ENCODE peak calls at places on chromosomes 7 and 10, in eight cellular contexts. One of them, this sample, is unnamed.

GRCh38 chr7:79137942-79138341 is 315.5 kb downstream of the MAGI2 start:
- DNase-seq in MM.1S: no peak
- DNase-seq in A549: no peak
- DNase-seq in Karpas-422: no peak
- DNase-seq in mesenchymal stem cell: peak
- DNase-seq in neural progenitor cell: no peak
- DNase-seq in HepG2: no peak
- DNase-seq in GM23248: peak
- DNase-seq in this sample: peak

GRCh38 chr10:48604408-48605263 is at the start of gene ARHGAP22:
- DNase-seq in MM.1S: peak
- DNase-seq in A549: peak
- DNase-seq in Karpas-422: peak
- DNase-seq in mesenchymal stem cell: peak
- DNase-seq in neural progenitor cell: peak
- DNase-seq in HepG2: no peak
- DNase-seq in GM23248: peak
- DNase-seq in this sample: peak

GRCh38 chr10:129939416-129940275 is 24.4 kb downstream of the EBF3 start:
- DNase-seq in MM.1S: no peak
- DNase-seq in A549: no peak
- DNase-seq in Karpas-422: no peak
- DNase-seq in mesenchymal stem cell: no peak
- DNase-seq in neural progenitor cell: no peak
- DNase-seq in HepG2: no peak
- DNase-seq in GM23248: no peak
- DNase-seq in this sample: no peak

GRCh38 chr7:47314728-47315601 is 266.9 kb downstream of the TNS3 start:
- DNase-seq in MM.1S: no peak
- DNase-seq in A549: no peak
- DNase-seq in Karpas-422: no peak
- DNase-seq in mesenchymal stem cell: peak
- DNase-seq in neural progenitor cell: no peak
- DNase-seq in HepG2: no peak
- DNase-seq in GM23248: peak
- DNase-seq in this sample: peak

GRCh38 chr7:4159761-4160554 is 522.1 kb upstream of the FOXK1 start:
- DNase-seq in MM.1S: no peak
- DNase-seq in A549: no peak
- DNase-seq in Karpas-422: no peak
- DNase-seq in mesenchymal stem cell: no peak
- DNase-seq in neural progenitor cell: no peak
- DNase-seq in HepG2: no peak
- DNase-seq in GM23248: no peak
- DNase-seq in this sample: no peak

GRCh38 chr10:32909461-32909860 is 48.6 kb downstream of the ITGB1 start:
- DNase-seq in MM.1S: no peak
- DNase-seq in A549: no peak
- DNase-seq in Karpas-422: no peak
- DNase-seq in mesenchymal stem cell: no peak
- DNase-seq in neural progenitor cell: no peak
- DNase-seq in HepG2: no peak
- DNase-seq in GM23248: no peak
- DNase-seq in this sample: peak

GRCh38 chr7:5406957-5407930 is 16.4 kb downstream of the TNRC18 start:
- DNase-seq in MM.1S: no peak
- DNase-seq in A549: no peak
- DNase-seq in Karpas-422: no peak
- DNase-seq in mesenchymal stem cell: no peak
- DNase-seq in neural progenitor cell: peak
- DNase-seq in HepG2: no peak
- DNase-seq in GM23248: no peak
- DNase-seq in this sample: peak

GRCh38 chr10:23702977-23703414 is 264.1 kb downstream of the OTUD1 start:
- DNase-seq in MM.1S: peak
- DNase-seq in A549: peak
- DNase-seq in Karpas-422: peak
- DNase-seq in mesenchymal stem cell: peak
- DNase-seq in neural progenitor cell: peak
- DNase-seq in HepG2: peak
- DNase-seq in GM23248: peak
- DNase-seq in this sample: peak

GRCh38 chr7:108246227-108246837 is 116.2 kb upstream of the LAMB4 start:
- DNase-seq in MM.1S: peak
- DNase-seq in A549: peak
- DNase-seq in Karpas-422: no peak
- DNase-seq in mesenchymal stem cell: peak
- DNase-seq in neural progenitor cell: peak
- DNase-seq in HepG2: peak
- DNase-seq in GM23248: peak
- DNase-seq in this sample: peak

GRCh38 chr7:143416565-143417149 is 8.0 kb upstream of the EPHA1 start:
- DNase-seq in MM.1S: peak
- DNase-seq in A549: peak
- DNase-seq in Karpas-422: peak
- DNase-seq in mesenchymal stem cell: peak
- DNase-seq in neural progenitor cell: peak
- DNase-seq in HepG2: peak
- DNase-seq in GM23248: peak
- DNase-seq in this sample: peak

GRCh38 chr7:148380581-148381419 is 209.8 kb upstream of the C7orf33 start:
- DNase-seq in MM.1S: no peak
- DNase-seq in A549: no peak
- DNase-seq in Karpas-422: no peak
- DNase-seq in mesenchymal stem cell: no peak
- DNase-seq in neural progenitor cell: no peak
- DNase-seq in HepG2: peak
- DNase-seq in GM23248: no peak
- DNase-seq in this sample: no peak

GRCh38 chr10:126065751-126066150 is 169.4 kb downstream of the FANK1 start:
- DNase-seq in MM.1S: no peak
- DNase-seq in A549: no peak
- DNase-seq in Karpas-422: no peak
- DNase-seq in mesenchymal stem cell: no peak
- DNase-seq in neural progenitor cell: no peak
- DNase-seq in HepG2: no peak
- DNase-seq in GM23248: no peak
- DNase-seq in this sample: peak

GRCh38 chr7:152624218-152624617 is 51.7 kb downstream of the XRCC2 start:
- DNase-seq in MM.1S: no peak
- DNase-seq in A549: no peak
- DNase-seq in Karpas-422: no peak
- DNase-seq in mesenchymal stem cell: no peak
- DNase-seq in neural progenitor cell: no peak
- DNase-seq in HepG2: no peak
- DNase-seq in GM23248: no peak
- DNase-seq in this sample: no peak

GRCh38 chr7:43850348-43851116 is 18.8 kb downstream of the MRPS24 start:
- DNase-seq in MM.1S: peak
- DNase-seq in A549: no peak
- DNase-seq in Karpas-422: no peak
- DNase-seq in mesenchymal stem cell: no peak
- DNase-seq in neural progenitor cell: no peak
- DNase-seq in HepG2: no peak
- DNase-seq in GM23248: no peak
- DNase-seq in this sample: no peak

GRCh38 chr10:61891911-61892310 is 9.6 kb upstream of the ARID5B start:
- DNase-seq in MM.1S: no peak
- DNase-seq in A549: no peak
- DNase-seq in Karpas-422: no peak
- DNase-seq in mesenchymal stem cell: no peak
- DNase-seq in neural progenitor cell: no peak
- DNase-seq in HepG2: no peak
- DNase-seq in GM23248: no peak
- DNase-seq in this sample: no peak

GRCh38 chr10:119326167-119326566 is 118.8 kb downstream of the GRK5 start:
- DNase-seq in MM.1S: no peak
- DNase-seq in A549: no peak
- DNase-seq in Karpas-422: no peak
- DNase-seq in mesenchymal stem cell: no peak
- DNase-seq in neural progenitor cell: peak
- DNase-seq in HepG2: no peak
- DNase-seq in GM23248: no peak
- DNase-seq in this sample: no peak

GRCh38 chr10:119325131-119325530 is 117.8 kb downstream of the GRK5 start:
- DNase-seq in MM.1S: no peak
- DNase-seq in A549: no peak
- DNase-seq in Karpas-422: no peak
- DNase-seq in mesenchymal stem cell: no peak
- DNase-seq in neural progenitor cell: no peak
- DNase-seq in HepG2: no peak
- DNase-seq in GM23248: no peak
- DNase-seq in this sample: no peak

GRCh38 chr10:119328222-119328621 is 120.9 kb downstream of the GRK5 start:
- DNase-seq in MM.1S: no peak
- DNase-seq in A549: no peak
- DNase-seq in Karpas-422: no peak
- DNase-seq in mesenchymal stem cell: no peak
- DNase-seq in neural progenitor cell: no peak
- DNase-seq in HepG2: no peak
- DNase-seq in GM23248: no peak
- DNase-seq in this sample: no peak

GRCh38 chr10:119330342-119330741 is 123.0 kb downstream of the GRK5 start:
- DNase-seq in MM.1S: no peak
- DNase-seq in A549: no peak
- DNase-seq in Karpas-422: no peak
- DNase-seq in mesenchymal stem cell: no peak
- DNase-seq in neural progenitor cell: no peak
- DNase-seq in HepG2: no peak
- DNase-seq in GM23248: no peak
- DNase-seq in this sample: no peak

DNA sequence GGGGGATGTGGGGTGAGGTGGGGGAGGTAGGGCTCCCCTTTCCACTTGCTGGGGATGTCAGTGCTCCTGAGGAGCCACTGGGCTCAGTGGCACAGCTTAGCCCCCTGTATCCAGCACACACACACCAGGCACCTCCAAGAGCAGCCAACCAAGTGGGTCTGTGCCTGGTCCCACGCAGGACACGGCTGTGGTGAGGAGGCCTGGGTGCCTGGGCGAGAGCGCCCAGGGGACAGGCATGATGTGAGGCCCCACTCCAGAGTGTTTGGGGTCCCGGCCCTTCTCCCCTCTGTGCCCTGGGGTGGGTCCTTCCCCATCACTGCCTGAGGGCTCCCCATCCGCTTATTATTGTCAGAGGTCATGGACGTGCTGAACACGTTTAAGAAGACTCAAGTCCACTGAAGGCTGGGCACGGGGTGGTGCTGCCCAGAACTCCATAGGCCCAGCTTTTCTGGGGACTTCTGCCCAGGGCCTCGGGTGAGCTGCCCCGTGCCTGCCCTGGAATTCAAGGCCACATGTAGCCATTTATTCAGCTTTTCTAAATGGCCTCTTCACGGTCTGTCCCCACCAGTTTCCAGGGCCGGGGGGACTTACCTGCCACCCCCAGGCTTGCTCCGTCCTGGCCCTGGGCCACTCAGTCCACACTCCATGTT is 119.8 kb downstream of the GRK5 start:
- DNase-seq in MM.1S: no peak
- DNase-seq in A549: no peak
- DNase-seq in Karpas-422: no peak
- DNase-seq in mesenchymal stem cell: no peak
- DNase-seq in neural progenitor cell: no peak
- DNase-seq in HepG2: no peak
- DNase-seq in GM23248: no peak
- DNase-seq in this sample: no peak
- H3K4me2 ChIP-seq in MM.1S: no peak
- H3K4me2 ChIP-seq in A549: no peak
- H3K4me2 ChIP-seq in Karpas-422: no peak
- H3K4me2 ChIP-seq in mesenchymal stem cell: no peak
- H3K4me2 ChIP-seq in neural progenitor cell: no peak
- H3K4me2 ChIP-seq in HepG2: no peak
- H3K4me2 ChIP-seq in GM23248: no peak
- H3K4me2 ChIP-seq in this sample: no peak

GRCh38 chr10:987906-988666 is at the start of gene GTPBP4:
- DNase-seq in MM.1S: peak
- DNase-seq in A549: peak
- DNase-seq in Karpas-422: peak
- DNase-seq in mesenchymal stem cell: peak
- DNase-seq in neural progenitor cell: peak
- DNase-seq in HepG2: peak
- DNase-seq in GM23248: peak
- DNase-seq in this sample: peak
- H3K4me2 ChIP-seq in MM.1S: peak
- H3K4me2 ChIP-seq in A549: peak
- H3K4me2 ChIP-seq in Karpas-422: peak
- H3K4me2 ChIP-seq in mesenchymal stem cell: peak
- H3K4me2 ChIP-seq in neural progenitor cell: peak
- H3K4me2 ChIP-seq in HepG2: peak
- H3K4me2 ChIP-seq in GM23248: peak
- H3K4me2 ChIP-seq in this sample: peak

GRCh38 chr7:88347098-88347497 is 40.4 kb upstream of the STEAP4 start:
- DNase-seq in MM.1S: no peak
- DNase-seq in A549: no peak
- DNase-seq in Karpas-422: no peak
- DNase-seq in mesenchymal stem cell: no peak
- DNase-seq in neural progenitor cell: no peak
- DNase-seq in HepG2: no peak
- DNase-seq in GM23248: no peak
- DNase-seq in this sample: no peak
- H3K4me2 ChIP-seq in MM.1S: no peak
- H3K4me2 ChIP-seq in A549: no peak
- H3K4me2 ChIP-seq in Karpas-422: no peak
- H3K4me2 ChIP-seq in mesenchymal stem cell: no peak
- H3K4me2 ChIP-seq in neural progenitor cell: no peak
- H3K4me2 ChIP-seq in HepG2: no peak
- H3K4me2 ChIP-seq in GM23248: no peak
- H3K4me2 ChIP-seq in this sample: no peak

DNA sequence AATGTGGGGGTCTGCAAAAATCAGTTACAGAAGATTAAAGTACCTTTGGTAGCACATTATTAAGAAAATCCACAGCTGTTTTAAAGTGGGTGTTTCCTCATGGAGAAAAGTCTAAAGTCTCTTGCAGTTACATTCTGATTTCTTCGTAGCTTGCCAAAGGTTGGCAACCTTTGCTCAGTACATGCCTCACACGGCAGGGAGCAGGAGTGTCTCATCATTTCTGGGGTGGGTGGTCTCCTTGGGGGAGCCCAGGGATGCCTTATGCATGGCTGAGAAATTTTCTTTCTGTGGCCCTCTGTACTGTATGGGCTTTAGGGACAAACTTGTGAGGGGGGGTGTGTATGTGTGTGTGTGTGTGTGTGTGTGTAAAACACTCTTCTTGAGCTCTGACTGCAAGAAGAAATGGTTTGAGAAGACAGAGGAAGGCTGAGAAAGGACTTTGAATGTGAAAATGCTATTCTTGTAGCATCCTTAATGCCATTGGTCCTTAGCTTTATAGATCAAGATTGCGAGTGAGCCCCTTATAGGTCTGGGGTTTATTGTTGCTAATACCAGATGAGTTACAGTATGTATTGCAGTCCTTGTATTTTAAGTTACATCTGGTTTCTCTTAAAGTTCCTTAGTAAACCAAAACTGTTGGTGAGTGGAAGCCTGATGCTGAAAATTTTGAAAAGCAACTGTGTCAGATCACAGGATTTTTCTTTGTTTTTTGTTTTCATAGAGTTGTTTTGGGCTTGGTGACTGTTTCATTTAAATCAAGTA is 241.9 kb downstream of the BICC1 start:
- DNase-seq in MM.1S: no peak
- DNase-seq in A549: no peak
- DNase-seq in Karpas-422: no peak
- DNase-seq in mesenchymal stem cell: no peak
- DNase-seq in neural progenitor cell: no peak
- DNase-seq in HepG2: no peak
- DNase-seq in GM23248: peak
- DNase-seq in this sample: no peak
- H3K4me2 ChIP-seq in MM.1S: no peak
- H3K4me2 ChIP-seq in A549: peak
- H3K4me2 ChIP-seq in Karpas-422: no peak
- H3K4me2 ChIP-seq in mesenchymal stem cell: no peak
- H3K4me2 ChIP-seq in neural progenitor cell: no peak
- H3K4me2 ChIP-seq in HepG2: no peak
- H3K4me2 ChIP-seq in GM23248: peak
- H3K4me2 ChIP-seq in this sample: peak